ENCODE peak calls at places on chromosomes 3 and 15, in eight cellular contexts. M is tibial artery, I is stomach, D is cardiac fibroblast, J is GM12878, B is astrocyte of the spinal cord, L is thoracic aorta, W is endothelial cell of umbilical vein. K is an unnamed sample.

GRCh38 chr3:72274511-72275295 is 489.8 kb upstream of the PROK2 start:
- DNase-seq in M (peak), I (peak), D (peak), J (no peak), B (peak), L (no peak), W (no peak), K (peak)

GRCh38 chr3:186098740-186099139 is 10.1 kb downstream of the ETV5 start:
- DNase-seq in M (no peak), I (no peak), D (no peak), J (no peak), B (peak), L (no peak), W (no peak), K (no peak)

GRCh38 chr3:100072328-100073048 is 41.8 kb downstream of the FILIP1L start:
- DNase-seq in M (no peak), I (no peak), D (peak), J (no peak), B (no peak), L (no peak), W (no peak), K (no peak)

GRCh38 chr3:189974372-189974771 is 146.3 kb downstream of the P3H2 start:
- DNase-seq in M (no peak), I (no peak), D (no peak), J (no peak), B (no peak), L (no peak), W (no peak), K (no peak)

GRCh38 chr3:197811343-197811742 is 20.3 kb downstream of the LRCH3 start:
- DNase-seq in M (peak), I (no peak), D (peak), J (no peak), B (peak), L (peak), W (no peak), K (peak)

GRCh38 chr15:76158250-76158649 is 98.5 kb downstream of the TMEM266 start:
- DNase-seq in M (no peak), I (no peak), D (no peak), J (no peak), B (no peak), L (no peak), W (no peak), K (no peak)

GRCh38 chr3:181727122-181728036 is 15.7 kb downstream of the SOX2 start:
- DNase-seq in M (no peak), I (peak), D (no peak), J (no peak), B (peak), L (no peak), W (no peak), K (peak)

GRCh38 chr3:13574798-13575451 is 26.0 kb downstream of the FBLN2 start:
- DNase-seq in M (no peak), I (no peak), D (peak), J (no peak), B (peak), L (peak), W (no peak), K (no peak)

GRCh38 chr3:51500632-51501131 is 867 bp upstream of the DCAF1 start:
- DNase-seq in M (no peak), I (no peak), D (no peak), J (no peak), B (no peak), L (no peak), W (no peak), K (no peak)

GRCh38 chr3:134487406-134487805 is 1.5 kb downstream of the CEP63 start:
- DNase-seq in M (no peak), I (no peak), D (no peak), J (no peak), B (no peak), L (no peak), W (no peak), K (no peak)

GRCh38 chr3:100289339-100289738 is 28.5 kb downstream of the TBC1D23 start:
- DNase-seq in M (no peak), I (no peak), D (peak), J (no peak), B (no peak), L (no peak), W (peak), K (peak)

GRCh38 chr3:123286308-123287023 is 84.7 kb downstream of the SEC22A start:
- DNase-seq in M (no peak), I (no peak), D (peak), J (no peak), B (peak), L (no peak), W (peak), K (peak)

DNA sequence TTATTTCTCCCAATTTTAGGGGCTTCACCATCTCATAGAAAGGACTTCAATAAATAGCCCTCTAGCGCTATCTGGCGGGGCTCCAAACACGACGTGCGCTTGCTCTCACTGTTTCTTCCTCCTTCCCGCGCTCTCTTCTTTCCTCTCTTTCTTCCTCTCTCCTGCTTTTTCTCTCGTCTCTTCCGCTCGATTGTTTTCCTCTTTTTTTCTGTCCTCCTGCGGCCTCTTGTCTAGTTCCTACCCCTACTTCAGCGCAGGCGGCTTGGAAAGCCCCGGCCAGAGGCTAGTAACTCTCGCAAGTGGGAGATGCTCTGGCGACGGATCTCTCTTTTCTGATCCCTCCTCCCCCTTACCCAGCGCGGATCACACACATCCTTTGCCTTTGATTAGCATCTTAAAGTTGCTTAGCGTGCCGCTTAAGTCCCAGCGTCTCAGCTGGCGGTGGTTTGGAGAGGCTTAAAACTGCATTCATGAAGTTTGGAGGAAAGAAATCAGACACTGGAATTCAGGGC is 6.2 kb upstream of the MEIS2 start:
- DNase-seq in M (no peak), I (no peak), D (peak), J (no peak), B (peak), L (no peak), W (peak), K (peak)
- TF ChIP-seq CTCF in M (no peak), I (no peak), D (no peak), J (peak), B (peak), L (no peak), W (peak), K (peak)

GRCh38 chr3:4503050-4503449 is 9.9 kb downstream of the ITPR1 start:
- DNase-seq in M (no peak), I (no peak), D (no peak), J (no peak), B (no peak), L (no peak), W (no peak), K (no peak)
- H3K4me3 ChIP-seq in M (no peak), I (no peak), D (no peak), J (peak), B (no peak), L (no peak), W (no peak), K (no peak)

DNA sequence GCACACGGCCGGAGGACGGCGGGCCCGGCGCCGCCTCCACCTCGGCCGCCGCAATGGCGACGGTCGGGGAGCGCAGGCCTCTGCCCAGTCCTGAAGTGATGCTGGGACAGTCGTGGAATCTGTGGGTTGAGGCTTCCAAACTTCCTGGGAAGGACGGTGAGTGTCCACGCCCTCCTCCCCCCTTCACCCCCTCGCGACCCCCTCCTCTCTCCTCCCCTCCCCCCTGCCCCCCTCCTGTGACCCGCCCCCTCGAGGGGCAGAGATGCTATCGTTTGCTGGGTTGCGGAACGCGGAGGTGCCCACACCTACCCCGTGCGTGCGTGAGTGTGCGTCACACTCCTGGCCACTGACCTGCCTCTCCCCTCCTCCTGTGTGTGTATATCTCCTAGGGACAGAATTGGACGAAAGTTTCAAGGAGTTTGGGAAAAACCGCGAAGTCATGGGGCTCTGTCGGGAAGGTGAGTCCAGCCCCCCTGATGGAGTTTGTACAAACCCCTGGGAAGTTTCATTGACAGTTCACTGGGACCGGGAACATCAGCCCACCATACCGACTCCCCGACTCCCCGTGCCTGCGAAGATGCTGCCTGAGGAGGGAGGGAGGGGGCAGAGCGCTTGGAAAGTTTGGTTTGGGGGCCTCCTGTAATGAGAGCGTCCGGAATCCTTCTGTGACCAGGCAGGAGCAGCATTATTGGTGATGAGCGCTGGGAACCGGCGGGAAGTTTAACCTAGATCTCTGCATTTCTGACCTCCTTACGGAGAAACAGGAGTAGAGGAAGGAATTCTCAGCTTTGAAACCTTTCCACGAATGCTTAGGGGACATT is 795 bp upstream of the SCAANT1 start:
- DNase-seq in M (peak), I (peak), D (peak), J (no peak), B (peak), L (no peak), W (peak), K (peak)
- TF ChIP-seq CTCF in M (no peak), I (no peak), D (no peak), J (no peak), B (no peak), L (no peak), W (no peak), K (no peak)

GRCh38 chr3:44648564-44649229 is at the start of gene ZNF35:
- DNase-seq in M (peak), I (peak), D (peak), J (peak), B (peak), L (no peak), W (peak), K (peak)

GRCh38 chr3:44647771-44648170 is 761 bp upstream of the ZNF35 start:
- DNase-seq in M (no peak), I (no peak), D (no peak), J (no peak), B (no peak), L (no peak), W (no peak), K (no peak)

DNA sequence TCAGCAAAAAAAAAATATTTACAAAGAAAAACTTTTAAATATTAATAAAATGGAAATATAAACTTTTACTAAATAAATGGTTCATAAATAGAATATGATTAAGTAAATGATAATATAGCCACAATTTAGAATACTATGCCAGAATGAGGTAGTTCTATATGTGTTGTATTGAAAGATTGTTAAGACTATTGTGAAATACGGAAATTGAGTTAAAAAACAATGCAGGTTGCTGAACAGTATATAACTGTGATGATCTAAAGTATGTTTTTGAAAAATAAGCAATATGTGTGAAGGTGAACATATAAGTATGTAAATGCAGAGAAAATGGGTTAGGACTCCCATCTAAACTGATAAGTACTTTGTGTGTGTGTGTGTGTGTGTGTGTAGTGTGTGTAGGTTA is 1.2 kb downstream of the ZNF35 start:
- DNase-seq in M (no peak), I (no peak), D (no peak), J (no peak), B (no peak), L (no peak), W (no peak), K (no peak)
- H3K4me3 ChIP-seq in M (no peak), I (no peak), D (peak), J (no peak), B (peak), L (no peak), W (no peak), K (peak)

GRCh38 chr3:46102780-46103130 is 75.5 kb upstream of the XCR1 start:
- DNase-seq in M (no peak), I (no peak), D (no peak), J (no peak), B (no peak), L (no peak), W (no peak), K (no peak)

GRCh38 chr3:46104706-46105105 is 77.4 kb upstream of the XCR1 start:
- DNase-seq in M (no peak), I (no peak), D (no peak), J (no peak), B (no peak), L (no peak), W (no peak), K (no peak)

GRCh38 chr3:46105313-46105919 is 78.1 kb upstream of the XCR1 start:
- DNase-seq in M (no peak), I (no peak), D (no peak), J (no peak), B (no peak), L (no peak), W (no peak), K (no peak)

GRCh38 chr3:46100812-46101211 is 73.5 kb upstream of the XCR1 start:
- DNase-seq in M (peak), I (no peak), D (no peak), J (no peak), B (no peak), L (no peak), W (no peak), K (no peak)

GRCh38 chr3:46102059-46102779 is 74.9 kb upstream of the XCR1 start:
- DNase-seq in M (no peak), I (no peak), D (no peak), J (no peak), B (no peak), L (no peak), W (no peak), K (no peak)
- TF ChIP-seq CTCF in M (no peak), I (no peak), D (no peak), J (no peak), B (no peak), L (no peak), W (no peak), K (no peak)

GRCh38 chr3:122024800-122025199 is 2.8 kb upstream of the ILDR1 start:
- DNase-seq in M (no peak), I (no peak), D (peak), J (no peak), B (no peak), L (no peak), W (no peak), K (peak)

GRCh38 chr3:122021037-122021436 is 1.0 kb downstream of the ILDR1 start:
- DNase-seq in M (no peak), I (no peak), D (no peak), J (no peak), B (no peak), L (no peak), W (no peak), K (no peak)

GRCh38 chr3:122023335-122023734 is 1.3 kb upstream of the ILDR1 start:
- DNase-seq in M (no peak), I (no peak), D (no peak), J (no peak), B (no peak), L (no peak), W (no peak), K (no peak)

GRCh38 chr3:122019493-122019892 is 2.6 kb downstream of the ILDR1 start:
- DNase-seq in M (no peak), I (no peak), D (no peak), J (no peak), B (no peak), L (no peak), W (no peak), K (no peak)

DNA sequence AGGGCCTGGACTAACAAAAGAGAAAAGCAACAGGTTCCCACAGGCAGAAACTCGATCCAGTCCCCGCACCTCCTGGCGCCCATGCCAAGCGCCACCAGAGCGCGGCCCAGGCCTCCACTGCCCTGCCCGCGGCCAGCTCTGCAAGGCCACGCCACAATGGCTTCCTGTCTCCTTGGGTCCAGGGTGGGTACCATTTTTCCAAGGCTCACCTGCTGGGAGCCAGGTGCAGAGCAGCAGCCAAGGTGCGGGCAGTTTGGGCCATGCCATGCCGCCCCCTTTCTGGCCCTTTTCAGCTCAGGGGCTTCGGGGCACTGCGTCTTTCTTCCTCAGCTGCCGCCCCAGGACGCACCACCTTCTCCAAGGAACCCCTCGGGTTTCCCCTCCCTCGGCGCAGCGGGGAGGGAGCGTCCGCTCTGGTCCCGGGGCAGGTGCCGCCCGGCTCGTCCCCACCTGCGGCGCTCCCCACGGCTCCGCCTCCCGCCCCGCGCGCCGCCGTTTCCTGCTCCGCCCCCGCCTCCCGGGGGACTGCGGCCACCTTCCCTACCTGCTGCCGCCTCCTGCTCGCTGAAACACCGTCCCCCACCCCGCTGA is at the start of gene ILDR1:
- DNase-seq in M (no peak), I (peak), D (no peak), J (no peak), B (no peak), L (no peak), W (no peak), K (no peak)
- H3K4me3 ChIP-seq in M (no peak), I (peak), D (no peak), J (peak), B (no peak), L (peak), W (no peak), K (no peak)

DNA sequence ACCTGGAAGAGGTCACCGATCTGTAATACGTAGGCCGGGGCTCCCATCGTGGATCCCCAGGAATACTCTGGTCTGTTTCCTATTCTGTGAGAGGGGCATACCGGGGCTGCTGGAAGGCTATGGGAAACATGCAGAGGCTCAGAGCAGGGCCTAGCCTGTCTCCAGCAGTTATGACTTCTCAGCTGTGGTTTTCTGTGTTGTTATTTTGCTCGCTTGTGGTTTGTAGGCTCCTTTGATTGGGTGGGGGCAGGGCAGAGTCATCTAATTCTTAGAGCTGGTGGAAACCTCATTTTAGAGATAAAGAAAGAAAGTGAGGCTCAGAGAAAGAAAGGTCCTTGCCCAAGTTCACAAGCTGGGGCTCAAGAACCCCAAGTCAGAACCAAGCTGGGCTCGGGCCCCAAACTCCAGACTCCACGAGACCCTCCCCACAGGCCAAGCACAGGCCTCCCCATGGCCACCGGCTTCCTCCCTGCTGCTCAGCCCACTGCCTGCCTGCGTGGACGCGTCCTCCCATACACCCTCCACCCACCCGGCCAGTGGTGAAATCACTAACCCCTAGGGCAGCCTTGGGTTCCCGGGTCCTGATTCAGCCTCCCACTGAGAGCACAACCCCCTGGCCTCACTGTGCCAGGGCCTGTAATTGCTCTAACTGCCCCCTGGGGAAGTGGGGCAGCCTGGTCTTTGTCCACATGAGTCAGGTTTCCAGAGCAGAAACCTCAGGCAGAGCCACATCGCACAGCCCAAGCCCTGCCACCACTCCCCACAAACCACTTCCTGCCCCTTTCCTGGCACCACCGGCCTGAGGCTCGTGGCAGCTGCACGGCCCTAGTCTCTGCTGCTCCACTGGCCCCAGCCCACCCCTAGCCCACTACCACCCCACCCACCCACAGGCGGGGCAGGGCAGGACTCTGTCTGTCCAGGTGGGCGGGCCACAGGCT is 270.8 kb downstream of the UACA start:
- DNase-seq in M (peak), I (peak), D (peak), J (no peak), B (peak), L (no peak), W (peak), K (peak)
- TF ChIP-seq CTCF in M (no peak), I (no peak), D (peak), J (peak), B (peak), L (no peak), W (no peak), K (no peak)

DNA sequence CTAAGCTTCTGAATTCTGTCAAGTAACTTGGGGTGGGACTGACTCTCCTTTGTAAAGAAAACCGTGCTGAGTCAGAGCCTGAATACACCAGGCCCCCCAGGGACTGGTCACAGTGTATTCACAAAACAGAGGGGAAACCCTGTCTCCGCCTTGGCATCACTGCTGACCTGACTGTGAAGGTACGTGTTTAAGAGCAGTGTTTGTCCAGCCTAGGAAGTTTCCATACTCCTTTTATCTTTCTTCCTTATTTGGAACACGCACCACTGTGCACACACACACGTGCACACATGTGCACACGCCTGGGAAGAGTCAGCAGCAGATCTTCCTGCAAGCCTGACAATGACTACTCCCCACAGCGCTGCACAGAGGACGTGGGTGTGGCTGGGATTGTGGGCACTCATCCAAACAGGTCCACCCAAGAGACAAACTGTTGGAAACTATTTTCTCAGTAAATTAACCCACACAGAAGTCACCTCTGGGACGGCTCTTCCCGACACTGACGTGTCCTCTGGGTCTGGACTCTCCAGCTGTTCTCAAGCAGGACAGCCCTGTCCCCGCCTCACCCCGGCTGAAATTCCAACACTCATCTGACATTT is 87.7 kb downstream of the ATP10A start:
- DNase-seq in M (no peak), I (peak), D (peak), J (peak), B (peak), L (no peak), W (no peak), K (peak)
- H3K4me3 ChIP-seq in M (no peak), I (no peak), D (no peak), J (no peak), B (no peak), L (no peak), W (no peak), K (no peak)